ENCODE peak calls at places on chromosomes 1 and 21, in five cellular contexts. One of them, this sample, is unnamed.
A peak's percentile ranks its signal among the peaks of the same experiment; 100 is the strongest.

GRCh38 chr1:118151312-118151937 is 33.6 kb downstream of the SPAG17 start:
- DNase-seq in CD4-positive, CD25-positive, alpha-beta regulatory T cell: no peak
- DNase-seq in transverse colon: peak; percentile 28
- DNase-seq in A549: no peak
- DNase-seq in right cardiac atrium: peak; percentile 42
- DNase-seq in this sample: no peak

GRCh38 chr1:43853161-43853921 is 80.3 kb upstream of the ARTN start:
- DNase-seq in CD4-positive, CD25-positive, alpha-beta regulatory T cell: no peak
- DNase-seq in transverse colon: peak; percentile 78
- DNase-seq in A549: no peak
- DNase-seq in right cardiac atrium: peak; percentile 53
- DNase-seq in this sample: peak; percentile 79

GRCh38 chr1:152502496-152503180 is 8.0 kb upstream of the LCE5A start:
- DNase-seq in CD4-positive, CD25-positive, alpha-beta regulatory T cell: no peak
- DNase-seq in transverse colon: no peak
- DNase-seq in A549: peak; percentile 43
- DNase-seq in right cardiac atrium: no peak
- DNase-seq in this sample: no peak

GRCh38 chr1:241997401-241997800 is 1.5 kb downstream of the MAP1LC3C start:
- DNase-seq in CD4-positive, CD25-positive, alpha-beta regulatory T cell: no peak
- DNase-seq in transverse colon: no peak
- DNase-seq in A549: no peak
- DNase-seq in right cardiac atrium: no peak
- DNase-seq in this sample: no peak

GRCh38 chr1:227320476-227320875 is 2.2 kb upstream of the CDC42BPA start:
- DNase-seq in CD4-positive, CD25-positive, alpha-beta regulatory T cell: no peak
- DNase-seq in transverse colon: no peak
- DNase-seq in A549: no peak
- DNase-seq in right cardiac atrium: no peak
- DNase-seq in this sample: no peak

GRCh38 chr21:43758132-43758619 is 17.9 kb downstream of the CSTB start:
- DNase-seq in CD4-positive, CD25-positive, alpha-beta regulatory T cell: no peak
- DNase-seq in transverse colon: no peak
- DNase-seq in A549: no peak
- DNase-seq in right cardiac atrium: peak; percentile 44
- DNase-seq in this sample: peak; percentile 71

GRCh38 chr1:43067856-43068751 is 104.0 kb downstream of the EBNA1BP2 start:
- DNase-seq in CD4-positive, CD25-positive, alpha-beta regulatory T cell: peak; percentile 9
- DNase-seq in transverse colon: peak; percentile 23
- DNase-seq in A549: no peak
- DNase-seq in right cardiac atrium: peak; percentile 26
- DNase-seq in this sample: no peak

GRCh38 chr1:33072707-33073106 is 8.2 kb upstream of the AZIN2 start:
- DNase-seq in CD4-positive, CD25-positive, alpha-beta regulatory T cell: no peak
- DNase-seq in transverse colon: no peak
- DNase-seq in A549: no peak
- DNase-seq in right cardiac atrium: no peak
- DNase-seq in this sample: peak; percentile 78

GRCh38 chr1:43241352-43241953 is 28.3 kb upstream of the TMEM125 start:
- DNase-seq in CD4-positive, CD25-positive, alpha-beta regulatory T cell: no peak
- DNase-seq in transverse colon: no peak
- DNase-seq in A549: no peak
- DNase-seq in right cardiac atrium: no peak
- DNase-seq in this sample: no peak

GRCh38 chr21:22554690-22555316 is 1556.6 kb downstream of the NCAM2 start:
- DNase-seq in CD4-positive, CD25-positive, alpha-beta regulatory T cell: no peak
- DNase-seq in transverse colon: no peak
- DNase-seq in A549: no peak
- DNase-seq in right cardiac atrium: no peak
- DNase-seq in this sample: no peak

GRCh38 chr1:68207129-68207689 is 25.1 kb downstream of the WLS start:
- DNase-seq in CD4-positive, CD25-positive, alpha-beta regulatory T cell: no peak
- DNase-seq in transverse colon: no peak
- DNase-seq in A549: no peak
- DNase-seq in right cardiac atrium: no peak
- DNase-seq in this sample: no peak

GRCh38 chr1:238832106-238832505 is 554.3 kb upstream of the CHRM3 start:
- DNase-seq in CD4-positive, CD25-positive, alpha-beta regulatory T cell: no peak
- DNase-seq in transverse colon: no peak
- DNase-seq in A549: no peak
- DNase-seq in right cardiac atrium: no peak
- DNase-seq in this sample: no peak

GRCh38 chr1:92583821-92584760 is 97.4 kb upstream of the GFI1 start:
- DNase-seq in CD4-positive, CD25-positive, alpha-beta regulatory T cell: peak; percentile 75
- DNase-seq in transverse colon: no peak
- DNase-seq in A549: no peak
- DNase-seq in right cardiac atrium: no peak
- DNase-seq in this sample: peak; percentile 25

GRCh38 chr1:150151291-150152181 is 1.8 kb downstream of the PLEKHO1 start:
- DNase-seq in CD4-positive, CD25-positive, alpha-beta regulatory T cell: peak; percentile 78
- DNase-seq in transverse colon: peak; percentile 63
- DNase-seq in A549: no peak
- DNase-seq in right cardiac atrium: no peak
- DNase-seq in this sample: no peak

GRCh38 chr21:26920055-26920454 is 46.8 kb downstream of the ADAMTS5 start:
- DNase-seq in CD4-positive, CD25-positive, alpha-beta regulatory T cell: no peak
- DNase-seq in transverse colon: no peak
- DNase-seq in A549: no peak
- DNase-seq in right cardiac atrium: no peak
- DNase-seq in this sample: no peak

GRCh38 chr21:42026072-42026415 is 15.9 kb upstream of the ZBTB21 start:
- DNase-seq in CD4-positive, CD25-positive, alpha-beta regulatory T cell: no peak
- DNase-seq in transverse colon: no peak
- DNase-seq in A549: no peak
- DNase-seq in right cardiac atrium: no peak
- DNase-seq in this sample: no peak

GRCh38 chr1:41005876-41006275 is 15.6 kb downstream of the SLFNL1 start:
- DNase-seq in CD4-positive, CD25-positive, alpha-beta regulatory T cell: no peak
- DNase-seq in transverse colon: no peak
- DNase-seq in A549: no peak
- DNase-seq in right cardiac atrium: no peak
- DNase-seq in this sample: no peak

GRCh38 chr1:225426395-225427248 is 1.2 kb downstream of the LBR start:
- DNase-seq in CD4-positive, CD25-positive, alpha-beta regulatory T cell: peak; percentile 32
- DNase-seq in transverse colon: peak; percentile 53
- DNase-seq in A549: peak; percentile 26
- DNase-seq in right cardiac atrium: no peak
- DNase-seq in this sample: no peak

GRCh38 chr1:27727126-27727525 is 1.4 kb downstream of the FAM76A start:
- DNase-seq in CD4-positive, CD25-positive, alpha-beta regulatory T cell: no peak
- DNase-seq in transverse colon: no peak
- DNase-seq in A549: no peak
- DNase-seq in right cardiac atrium: no peak
- DNase-seq in this sample: no peak

GRCh38 chr1:228037401-228038386 is 30.9 kb downstream of the WNT3A start:
- DNase-seq in CD4-positive, CD25-positive, alpha-beta regulatory T cell: no peak
- DNase-seq in transverse colon: no peak
- DNase-seq in A549: no peak
- DNase-seq in right cardiac atrium: no peak
- DNase-seq in this sample: no peak